ENCODE peak calls at places on chromosome 17, in six cellular contexts. J is GM10248; R is substantia nigra; M is stimulated activated CD8-positive, alpha-beta memory T cell treated with anti-CD3 and anti-CD28 coated beads, Interleukin-2, amount 100 ng/mL, for 1 hour; N is bronchial epithelial cell; B is HFFc6. G is an unnamed sample.

GRCh38 chr17:42407289-42407836 is 15.7 kb downstream of the CAVIN1 start:
- DNase-seq in J (peak), R (peak), B (peak), M (peak), N (peak), G (peak)

GRCh38 chr17:42457107-42457787 is 1.4 kb upstream of the ATP6V0A1 start:
- DNase-seq in J (no peak), N (no peak), R (no peak), M (no peak), B (no peak), G (no peak)

GRCh38 chr17:5931611-5932010 is 138.6 kb upstream of the WSCD1 start:
- DNase-seq in R (no peak), N (no peak), B (no peak), J (no peak), M (no peak), G (no peak)

GRCh38 chr17:11787074-11787473 is 188.8 kb downstream of the DNAH9 start:
- DNase-seq in B (no peak), R (no peak), M (no peak), J (no peak), N (no peak), G (no peak)

GRCh38 chr17:49496183-49496865 is 1.2 kb downstream of the NGFR start:
- DNase-seq in N (no peak), J (peak), R (peak), M (peak), B (no peak), G (peak)

GRCh38 chr17:44358066-44358465 is 5.6 kb downstream of the FAM171A2 start:
- DNase-seq in B (no peak), M (no peak), J (no peak), N (no peak), R (no peak), G (no peak)

GRCh38 chr17:38585056-38585804 is 20.5 kb downstream of the SRCIN1 start:
- DNase-seq in R (no peak), N (peak), B (no peak), J (no peak), M (no peak), G (no peak)

GRCh38 chr17:45748911-45749310 is 35.2 kb upstream of the CRHR1 start:
- DNase-seq in R (no peak), J (no peak), M (no peak), B (no peak), N (no peak), G (no peak)

GRCh38 chr17:60751884-60752283 is 74.2 kb downstream of the BCAS3 start:
- DNase-seq in M (no peak), J (no peak), N (no peak), R (no peak), B (no peak), G (no peak)

GRCh38 chr17:17393976-17394375 is 82.8 kb upstream of the MED9 start:
- DNase-seq in R (no peak), B (no peak), M (no peak), J (no peak), N (no peak), G (no peak)

GRCh38 chr17:75877752-75878173 is 618 bp downstream of the TRIM47 start:
- DNase-seq in N (peak), J (peak), M (peak), R (no peak), B (peak), G (peak)

GRCh38 chr17:549197-550040 is 165.2 kb downstream of the VPS53 start:
- DNase-seq in J (no peak), B (peak), M (no peak), R (no peak), N (no peak), G (no peak)

GRCh38 chr17:22511431-22511830 is 819.1 kb downstream of the KCNJ18 start:
- DNase-seq in M (no peak), B (no peak), N (no peak), J (no peak), R (no peak), G (no peak)

GRCh38 chr17:51610155-51610554 is 349.8 kb downstream of the UTP18 start:
- DNase-seq in J (no peak), B (no peak), R (no peak), N (no peak), M (no peak), G (no peak)

GRCh38 chr17:2624292-2624731 is 30.9 kb downstream of the PAFAH1B1 start:
- DNase-seq in R (no peak), J (no peak), M (no peak), B (no peak), N (peak), G (peak)